ENCODE peak calls at places on chromosomes 4 and X, in four cellular contexts. E, T, C and D are unnamed samples.

GRCh38 chrX:71103110-71103983 is 3.2 kb downstream of the CXorf65 start:
- DNase-seq in E (no peak), T (peak), C (peak), D (no peak)

GRCh38 chr4:1365271-1366178 is 18.5 kb downstream of the UVSSA start:
- DNase-seq in E (no peak), T (no peak), C (no peak), D (no peak)

GRCh38 chrX:9853307-9853706 is 67.1 kb downstream of the SHROOM2 start:
- DNase-seq in E (no peak), T (no peak), C (no peak), D (no peak)

GRCh38 chrX:3815896-3816664 is 102.6 kb upstream of the PRKX start:
- DNase-seq in E (peak), T (peak), C (no peak), D (peak)

GRCh38 chr4:13706716-13707115 is 79.2 kb upstream of the BOD1L1 start:
- DNase-seq in E (no peak), T (no peak), C (no peak), D (no peak)

GRCh38 chrX:42443267-42443666 is 334.7 kb downstream of the PPP1R2C start:
- DNase-seq in E (no peak), T (no peak), C (no peak), D (no peak)

GRCh38 chr4:100657187-100657586 is 139.4 kb upstream of the EMCN start:
- DNase-seq in E (no peak), T (no peak), C (no peak), D (no peak)

GRCh38 chrX:38041237-38041636 is 34.9 kb downstream of the SYTL5 start:
- DNase-seq in E (no peak), T (no peak), C (no peak), D (no peak)

GRCh38 chr4:43089730-43090129 is 197.2 kb downstream of the GRXCR1 start:
- DNase-seq in E (no peak), T (no peak), C (no peak), D (no peak)

GRCh38 chrX:102739642-102740041 is 19.1 kb downstream of the GPRASP3 start:
- DNase-seq in E (peak), T (no peak), C (no peak), D (no peak)

GRCh38 chr4:10456270-10457254 is 664 bp downstream of the ZNF518B start:
- DNase-seq in E (peak), T (no peak), C (peak), D (no peak)

GRCh38 chrX:110143454-110144210 is 140.7 kb downstream of the TMEM164 start:
- DNase-seq in E (no peak), T (no peak), C (no peak), D (no peak)

GRCh38 chr4:188270273-188271069 is 131.2 kb downstream of the TRIML1 start:
- DNase-seq in E (no peak), T (no peak), C (no peak), D (no peak)

GRCh38 chrX:133513116-133513515 is 97.8 kb upstream of the GPC4 start:
- DNase-seq in E (no peak), T (no peak), C (no peak), D (no peak)